ENCODE peak calls at places on chromosomes 12 and 14, in nine cellular contexts. One of them, this sample, is unnamed.

GRCh38 chr14:103916636-103917262 is 11.5 kb upstream of the TDRD9 start:
- DNase-seq in Peyer's patch: no peak
- DNase-seq in fibroblast of lung: peak; percentile 50
- DNase-seq in A549: no peak
- DNase-seq in neural progenitor cell: no peak
- DNase-seq in HCT116: no peak
- DNase-seq in A673: no peak
- DNase-seq in epithelial cell of proximal tubule: no peak
- DNase-seq in PC-3: no peak
- DNase-seq in this sample: no peak

GRCh38 chr14:90061849-90062794 is at the start of gene KCNK13:
- DNase-seq in Peyer's patch: no peak
- DNase-seq in HCT116: no peak
- DNase-seq in epithelial cell of proximal tubule: no peak
- DNase-seq in A673: peak; percentile 28
- DNase-seq in neural progenitor cell: peak; percentile 67
- DNase-seq in PC-3: peak; percentile 25
- DNase-seq in A549: no peak
- DNase-seq in fibroblast of lung: peak; percentile 11
- DNase-seq in this sample: no peak

GRCh38 chr12:49345048-49345839 is 1.4 kb upstream of the DNAJC22 start:
- DNase-seq in PC-3: peak; percentile 23
- DNase-seq in neural progenitor cell: peak; percentile 81
- DNase-seq in HCT116: no peak
- DNase-seq in A549: no peak
- DNase-seq in fibroblast of lung: no peak
- DNase-seq in Peyer's patch: peak; percentile 31
- DNase-seq in A673: peak; percentile 50
- DNase-seq in epithelial cell of proximal tubule: no peak
- DNase-seq in this sample: no peak

GRCh38 chr12:5078423-5078822 is 34.7 kb downstream of the KCNA5 start:
- DNase-seq in PC-3: no peak
- DNase-seq in epithelial cell of proximal tubule: peak; percentile 13
- DNase-seq in neural progenitor cell: no peak
- DNase-seq in Peyer's patch: no peak
- DNase-seq in A549: no peak
- DNase-seq in A673: no peak
- DNase-seq in HCT116: no peak
- DNase-seq in fibroblast of lung: peak; percentile 29
- DNase-seq in this sample: no peak

GRCh38 chr14:33259764-33260163 is 321.1 kb downstream of the NPAS3 start:
- DNase-seq in PC-3: peak; percentile 22
- DNase-seq in A673: no peak
- DNase-seq in Peyer's patch: no peak
- DNase-seq in fibroblast of lung: no peak
- DNase-seq in epithelial cell of proximal tubule: no peak
- DNase-seq in neural progenitor cell: no peak
- DNase-seq in A549: no peak
- DNase-seq in HCT116: no peak
- DNase-seq in this sample: no peak

GRCh38 chr12:73998894-73999293 is 538.7 kb upstream of the ATXN7L3B start:
- DNase-seq in HCT116: no peak
- DNase-seq in fibroblast of lung: no peak
- DNase-seq in epithelial cell of proximal tubule: no peak
- DNase-seq in A549: no peak
- DNase-seq in Peyer's patch: no peak
- DNase-seq in PC-3: no peak
- DNase-seq in A673: no peak
- DNase-seq in neural progenitor cell: no peak
- DNase-seq in this sample: no peak

GRCh38 chr14:89227490-89227834 is 189.6 kb downstream of the FOXN3 start:
- DNase-seq in neural progenitor cell: no peak
- DNase-seq in PC-3: no peak
- DNase-seq in Peyer's patch: no peak
- DNase-seq in A549: no peak
- DNase-seq in HCT116: no peak
- DNase-seq in A673: no peak
- DNase-seq in epithelial cell of proximal tubule: no peak
- DNase-seq in fibroblast of lung: peak; percentile 56
- DNase-seq in this sample: no peak

GRCh38 chr12:111314949-111315539 is 53.9 kb downstream of the PHETA1 start:
- DNase-seq in neural progenitor cell: no peak
- DNase-seq in A549: no peak
- DNase-seq in PC-3: peak; percentile 55
- DNase-seq in HCT116: no peak
- DNase-seq in fibroblast of lung: no peak
- DNase-seq in epithelial cell of proximal tubule: no peak
- DNase-seq in A673: no peak
- DNase-seq in Peyer's patch: no peak
- DNase-seq in this sample: no peak

GRCh38 chr14:43252866-43253265 is 1254.2 kb downstream of the FSCB start:
- DNase-seq in epithelial cell of proximal tubule: no peak
- DNase-seq in A549: no peak
- DNase-seq in neural progenitor cell: no peak
- DNase-seq in Peyer's patch: no peak
- DNase-seq in HCT116: no peak
- DNase-seq in PC-3: no peak
- DNase-seq in fibroblast of lung: no peak
- DNase-seq in A673: no peak
- DNase-seq in this sample: no peak

GRCh38 chr14:69699743-69700309 is 67.1 kb upstream of the SRSF5 start:
- DNase-seq in fibroblast of lung: no peak
- DNase-seq in HCT116: no peak
- DNase-seq in PC-3: no peak
- DNase-seq in A673: no peak
- DNase-seq in neural progenitor cell: no peak
- DNase-seq in epithelial cell of proximal tubule: no peak
- DNase-seq in A549: no peak
- DNase-seq in Peyer's patch: no peak
- DNase-seq in this sample: no peak

GRCh38 chr12:67650528-67651379 is 2.2 kb downstream of the DYRK2 start:
- DNase-seq in A673: no peak
- DNase-seq in PC-3: peak; percentile 13
- DNase-seq in fibroblast of lung: no peak
- DNase-seq in neural progenitor cell: no peak
- DNase-seq in Peyer's patch: no peak
- DNase-seq in HCT116: no peak
- DNase-seq in A549: peak; percentile 6
- DNase-seq in epithelial cell of proximal tubule: no peak
- DNase-seq in this sample: no peak

GRCh38 chr12:114682920-114683708 is 861 bp downstream of the TBX3 start:
- DNase-seq in fibroblast of lung: no peak
- DNase-seq in A673: peak; percentile 23
- DNase-seq in neural progenitor cell: peak; percentile 75
- DNase-seq in epithelial cell of proximal tubule: no peak
- DNase-seq in A549: peak; percentile 49
- DNase-seq in PC-3: peak; percentile 47
- DNase-seq in HCT116: no peak
- DNase-seq in Peyer's patch: no peak
- DNase-seq in this sample: no peak

GRCh38 chr14:102545461-102546265 is 36.1 kb upstream of the ANKRD9 start:
- DNase-seq in neural progenitor cell: peak; percentile 52
- DNase-seq in fibroblast of lung: no peak
- DNase-seq in A549: no peak
- DNase-seq in A673: peak; percentile 92
- DNase-seq in Peyer's patch: no peak
- DNase-seq in HCT116: no peak
- DNase-seq in epithelial cell of proximal tubule: no peak
- DNase-seq in PC-3: no peak
- DNase-seq in this sample: peak; percentile 73

GRCh38 chr14:81164167-81164774 is 56.5 kb downstream of the GTF2A1 start:
- DNase-seq in HCT116: peak; percentile 83
- DNase-seq in A673: peak; percentile 78
- DNase-seq in neural progenitor cell: peak; percentile 78
- DNase-seq in A549: peak; percentile 55
- DNase-seq in PC-3: peak; percentile 89
- DNase-seq in fibroblast of lung: peak; percentile 75
- DNase-seq in Peyer's patch: peak; percentile 31
- DNase-seq in epithelial cell of proximal tubule: peak; percentile 70
- DNase-seq in this sample: peak; percentile 32

GRCh38 chr12:22687677-22688076 is 62.7 kb downstream of the ETNK1 start:
- DNase-seq in PC-3: peak; percentile 39
- DNase-seq in A673: no peak
- DNase-seq in Peyer's patch: no peak
- DNase-seq in fibroblast of lung: peak; percentile 86
- DNase-seq in epithelial cell of proximal tubule: no peak
- DNase-seq in HCT116: no peak
- DNase-seq in A549: no peak
- DNase-seq in neural progenitor cell: no peak
- DNase-seq in this sample: no peak

GRCh38 chr12:21975293-21975692 is 34.1 kb upstream of the ABCC9 start:
- DNase-seq in HCT116: no peak
- DNase-seq in A549: no peak
- DNase-seq in fibroblast of lung: no peak
- DNase-seq in A673: no peak
- DNase-seq in neural progenitor cell: no peak
- DNase-seq in PC-3: no peak
- DNase-seq in epithelial cell of proximal tubule: no peak
- DNase-seq in Peyer's patch: no peak
- DNase-seq in this sample: no peak

GRCh38 chr12:124379938-124380754 is 85.3 kb downstream of the RFLNA start:
- DNase-seq in PC-3: peak; percentile 97
- DNase-seq in A673: no peak
- DNase-seq in HCT116: no peak
- DNase-seq in A549: peak; percentile 73
- DNase-seq in neural progenitor cell: peak; percentile 48
- DNase-seq in Peyer's patch: no peak
- DNase-seq in epithelial cell of proximal tubule: no peak
- DNase-seq in fibroblast of lung: peak; percentile 94
- DNase-seq in this sample: no peak

GRCh38 chr12:62876938-62877548 is 57.9 kb downstream of the PPM1H start:
- DNase-seq in A673: no peak
- DNase-seq in neural progenitor cell: no peak
- DNase-seq in HCT116: no peak
- DNase-seq in Peyer's patch: no peak
- DNase-seq in A549: no peak
- DNase-seq in PC-3: no peak
- DNase-seq in fibroblast of lung: no peak
- DNase-seq in epithelial cell of proximal tubule: no peak
- DNase-seq in this sample: no peak
- H3K4me3 ChIP-seq in A673: no peak overlapping the region
- H3K4me3 ChIP-seq in neural progenitor cell: no peak overlapping the region
- H3K4me3 ChIP-seq in HCT116: no peak overlapping the region
- H3K4me3 ChIP-seq in Peyer's patch: no peak overlapping the region
- H3K4me3 ChIP-seq in A549: no peak overlapping the region
- H3K4me3 ChIP-seq in PC-3: no peak overlapping the region
- H3K4me3 ChIP-seq in fibroblast of lung: no peak overlapping the region
- H3K4me3 ChIP-seq in epithelial cell of proximal tubule: no peak overlapping the region
- H3K4me3 ChIP-seq in this sample: no peak overlapping the region

DNA sequence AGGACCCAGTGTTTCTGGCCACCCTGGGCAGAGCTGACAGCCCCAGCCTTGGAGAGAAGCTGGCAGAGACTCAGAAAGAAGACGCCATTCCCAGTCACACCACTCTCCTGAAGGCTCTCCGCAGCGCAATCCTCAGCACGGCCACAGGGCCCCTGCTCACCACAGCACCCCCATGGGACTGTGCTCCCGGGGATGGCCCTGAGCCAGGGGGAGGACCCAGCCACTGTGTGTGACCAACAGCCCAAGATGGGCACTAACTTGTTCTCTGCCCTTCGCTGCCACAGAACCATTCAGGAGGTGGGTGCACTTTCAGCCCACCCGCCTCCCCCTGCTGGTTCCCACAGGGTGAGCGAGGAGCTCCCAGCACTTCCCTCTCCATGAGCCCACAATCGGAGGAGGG is 57.1 kb downstream of the CCNK start:
- DNase-seq in Peyer's patch: no peak
- DNase-seq in fibroblast of lung: peak; percentile 56
- DNase-seq in A549: peak; percentile 38
- DNase-seq in neural progenitor cell: no peak
- DNase-seq in PC-3: no peak
- DNase-seq in A673: no peak
- DNase-seq in HCT116: no peak
- DNase-seq in epithelial cell of proximal tubule: no peak
- DNase-seq in this sample: no peak
- TF ChIP-seq CTCF in Peyer's patch: no peak
- TF ChIP-seq CTCF in fibroblast of lung: peak; percentile 18
- TF ChIP-seq CTCF in A549: no peak
- TF ChIP-seq CTCF in neural progenitor cell: peak; percentile 32
- TF ChIP-seq CTCF in PC-3: peak; percentile 21
- TF ChIP-seq CTCF in A673: peak; percentile 37
- TF ChIP-seq CTCF in HCT116: peak; percentile 28
- TF ChIP-seq CTCF in epithelial cell of proximal tubule: peak; percentile 28
- TF ChIP-seq CTCF in this sample: peak; percentile 17

DNA sequence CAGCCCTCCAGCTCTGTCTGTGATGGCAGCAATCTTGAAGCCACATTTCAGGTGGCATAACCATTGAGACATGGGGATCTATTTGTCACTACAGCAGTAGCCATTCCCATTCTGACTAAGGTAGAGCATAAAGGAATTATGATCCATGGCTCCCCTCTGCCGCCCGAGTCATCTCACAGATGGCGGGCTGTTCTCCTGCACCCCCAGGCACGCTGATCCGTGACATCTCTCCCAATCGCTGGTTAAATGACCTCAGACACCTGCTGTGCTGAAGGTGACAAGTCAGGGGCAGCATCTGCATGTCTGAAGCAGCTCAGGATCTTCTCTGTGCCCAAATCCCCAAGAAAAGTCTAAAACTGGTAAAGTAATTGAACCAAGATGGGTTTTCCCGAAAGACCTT is 124.3 kb downstream of the ZFP36L1 start:
- DNase-seq in PC-3: no peak
- DNase-seq in A673: no peak
- DNase-seq in Peyer's patch: no peak
- DNase-seq in HCT116: no peak
- DNase-seq in fibroblast of lung: no peak
- DNase-seq in neural progenitor cell: no peak
- DNase-seq in epithelial cell of proximal tubule: no peak
- DNase-seq in A549: no peak
- DNase-seq in this sample: no peak
- H3K4me3 ChIP-seq in PC-3: no peak overlapping the region
- H3K4me3 ChIP-seq in A673: no peak overlapping the region
- H3K4me3 ChIP-seq in Peyer's patch: no peak overlapping the region
- H3K4me3 ChIP-seq in HCT116: no peak overlapping the region
- H3K4me3 ChIP-seq in fibroblast of lung: no peak overlapping the region
- H3K4me3 ChIP-seq in neural progenitor cell: no peak overlapping the region
- H3K4me3 ChIP-seq in epithelial cell of proximal tubule: no peak overlapping the region
- H3K4me3 ChIP-seq in A549: no peak overlapping the region
- H3K4me3 ChIP-seq in this sample: no peak overlapping the region

DNA sequence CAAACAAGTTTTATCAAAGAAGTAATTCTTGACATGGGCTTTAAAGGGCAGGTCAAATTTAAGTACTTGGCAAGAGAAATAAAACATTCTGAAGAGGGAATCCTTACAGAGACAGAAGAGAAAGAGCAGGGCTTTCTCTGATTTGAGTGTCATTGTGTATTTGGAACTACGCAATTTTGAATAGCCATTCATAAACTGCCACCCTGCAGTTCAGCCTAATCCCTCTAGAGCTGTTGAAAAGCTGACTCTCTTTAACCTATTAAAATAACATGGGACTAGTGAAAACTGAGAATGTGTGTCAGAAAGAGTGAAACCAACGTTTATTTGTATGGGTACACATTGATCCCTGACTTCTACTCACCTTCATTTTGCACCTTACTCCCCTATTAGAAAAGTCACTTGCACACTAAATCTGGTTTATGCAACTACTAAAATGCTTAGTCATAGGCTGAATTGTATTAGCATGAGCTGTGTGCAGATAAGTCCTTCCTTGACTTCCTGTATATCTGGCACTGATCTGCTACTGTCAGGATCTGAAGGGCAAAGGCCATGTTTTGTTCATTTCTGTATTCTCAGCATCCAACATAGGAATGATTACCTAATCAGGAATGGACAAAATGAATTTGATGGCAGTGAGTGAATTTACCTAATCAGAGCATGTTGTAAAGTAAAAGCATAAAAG is 458.9 kb downstream of the NOVA1 start:
- DNase-seq in A673: peak; percentile 77
- DNase-seq in fibroblast of lung: peak; percentile 20
- DNase-seq in neural progenitor cell: peak; percentile 56
- DNase-seq in HCT116: no peak
- DNase-seq in PC-3: peak; percentile 26
- DNase-seq in A549: no peak
- DNase-seq in epithelial cell of proximal tubule: peak; percentile 32
- DNase-seq in Peyer's patch: no peak
- DNase-seq in this sample: no peak
- TF ChIP-seq CTCF in A673: peak; percentile 19
- TF ChIP-seq CTCF in fibroblast of lung: no peak
- TF ChIP-seq CTCF in neural progenitor cell: peak; percentile 4
- TF ChIP-seq CTCF in HCT116: no peak
- TF ChIP-seq CTCF in PC-3: no peak
- TF ChIP-seq CTCF in A549: no peak
- TF ChIP-seq CTCF in epithelial cell of proximal tubule: no peak
- TF ChIP-seq CTCF in Peyer's patch: no peak
- TF ChIP-seq CTCF in this sample: no peak